ENCODE peak calls at places on chromosomes 13 and 19, in seven cellular contexts. X is AG09309, I is fibroblast of the aortic adventitia, N is breast epithelium, H is astrocyte of the spinal cord, O is fibroblast of mammary gland, G is tibial artery. P is an unnamed sample.

GRCh38 chr13:112055032-112055416 is 11.9 kb upstream of the SOX1 start:
- DNase-seq in X (no peak), I (no peak), N (no peak), H (no peak), O (no peak), G (no peak), P (no peak)

GRCh38 chr13:35630551-35631275 is 154.2 kb upstream of the MAB21L1 start:
- DNase-seq in X (peak), I (peak), N (no peak), H (peak), O (peak), G (no peak), P (no peak)

GRCh38 chr13:113275387-113275786 is 21.7 kb upstream of the LAMP1 start:
- DNase-seq in X (peak), I (peak), N (no peak), H (peak), O (peak), G (no peak), P (peak)

GRCh38 chr13:33634526-33635111 is 183.3 kb upstream of the RFC3 start:
- DNase-seq in X (no peak), I (peak), N (no peak), H (no peak), O (no peak), G (no peak), P (no peak)

GRCh38 chr19:58513694-58514563 is 2.1 kb upstream of the SLC27A5 start:
- DNase-seq in X (peak), I (peak), N (peak), H (peak), O (peak), G (peak), P (peak)

GRCh38 chr13:100100115-100100879 is 11.4 kb downstream of the PCCA start:
- DNase-seq in X (no peak), I (peak), N (peak), H (peak), O (peak), G (no peak), P (no peak)

GRCh38 chr13:23609414-23610186 is 39.4 kb downstream of the TNFRSF19 start:
- DNase-seq in X (no peak), I (peak), N (no peak), H (peak), O (peak), G (peak), P (no peak)

GRCh38 chr13:67299731-67300130 is 69.6 kb upstream of the PCDH9 start:
- DNase-seq in X (no peak), I (peak), N (no peak), H (peak), O (peak), G (no peak), P (no peak)

GRCh38 chr19:17468302-17469091 is 1.8 kb upstream of the SLC27A1 start:
- DNase-seq in X (no peak), I (peak), N (peak), H (no peak), O (no peak), G (peak), P (no peak)

GRCh38 chr19:29485293-29485692 is 40.5 kb upstream of the VSTM2B start:
- DNase-seq in X (no peak), I (no peak), N (no peak), H (no peak), O (no peak), G (no peak), P (no peak)

GRCh38 chr13:113205428-113205931 is 3.0 kb downstream of the PCID2 start:
- DNase-seq in X (no peak), I (peak), N (no peak), H (peak), O (peak), G (no peak), P (no peak)

GRCh38 chr19:3746371-3747056 is 15.0 kb downstream of the APBA3 start:
- DNase-seq in X (no peak), I (no peak), N (no peak), H (no peak), O (no peak), G (no peak), P (no peak)

GRCh38 chr13:40974460-40975407 is 44.4 kb downstream of the ELF1 start:
- DNase-seq in X (peak), I (peak), N (no peak), H (peak), O (peak), G (no peak), P (peak)

GRCh38 chr13:23467048-23467931 is 33.8 kb upstream of the SACS start:
- DNase-seq in X (no peak), I (no peak), N (no peak), H (no peak), O (peak), G (no peak), P (no peak)

GRCh38 chr13:105213512-105213911 is 1322.0 kb downstream of the EFNB2 start:
- DNase-seq in X (no peak), I (no peak), N (no peak), H (no peak), O (no peak), G (no peak), P (peak)

GRCh38 chr19:2548966-2549365 is 73.0 kb downstream of the GADD45B start:
- DNase-seq in X (no peak), I (no peak), N (no peak), H (no peak), O (no peak), G (no peak), P (no peak)

GRCh38 chr19:27793128-27793643 is 1419.8 kb downstream of the UQCRFS1 start:
- DNase-seq in X (peak), I (peak), N (peak), H (peak), O (peak), G (peak), P (peak)

GRCh38 chr19:39315933-39316332 is 4.7 kb downstream of the LRFN1 start:
- DNase-seq in X (no peak), I (no peak), N (no peak), H (no peak), O (no peak), G (no peak), P (no peak)

GRCh38 chr13:45511310-45512147 is 46.8 kb downstream of the COG3 start:
- DNase-seq in X (no peak), I (peak), N (no peak), H (peak), O (peak), G (no peak), P (peak)

GRCh38 chr13:42656136-42656535 is 82.2 kb downstream of the TNFSF11 start:
- DNase-seq in X (no peak), I (no peak), N (no peak), H (no peak), O (no peak), G (no peak), P (no peak)

GRCh38 chr13:26605845-26606244 is 48.4 kb downstream of the WASF3 start:
- DNase-seq in X (no peak), I (no peak), N (no peak), H (no peak), O (no peak), G (no peak), P (no peak)

GRCh38 chr19:51702103-51702753 is 9.1 kb downstream of the SPACA6 start:
- DNase-seq in X (no peak), I (peak), N (peak), H (peak), O (peak), G (peak), P (peak)

GRCh38 chr13:112143046-112143752 is 76.2 kb downstream of the SOX1 start:
- DNase-seq in X (no peak), I (no peak), N (no peak), H (no peak), O (no peak), G (no peak), P (no peak)

GRCh38 chr13:94400874-94401273 is 78.6 kb downstream of the DCT start:
- DNase-seq in X (no peak), I (no peak), N (no peak), H (no peak), O (no peak), G (no peak), P (no peak)

GRCh38 chr19:55638864-55639359 is 1.9 kb upstream of the ZNF580 start:
- DNase-seq in X (no peak), I (no peak), N (no peak), H (no peak), O (peak), G (no peak), P (peak)

GRCh38 chr19:40585677-40586422 is 9.2 kb downstream of the SHKBP1 start:
- DNase-seq in X (no peak), I (peak), N (no peak), H (peak), O (peak), G (no peak), P (no peak)

GRCh38 chr13:34756136-34756535 is 185.9 kb upstream of the NBEA start:
- DNase-seq in X (no peak), I (no peak), N (no peak), H (no peak), O (no peak), G (no peak), P (no peak)

GRCh38 chr13:65889368-65889767 is 1340.8 kb downstream of the PCDH9 start:
- DNase-seq in X (no peak), I (no peak), N (no peak), H (peak), O (peak), G (no peak), P (no peak)

GRCh38 chr13:58960909-58961308 is 1202.8 kb downstream of the DIAPH3 start:
- DNase-seq in X (no peak), I (peak), N (no peak), H (peak), O (peak), G (no peak), P (no peak)

GRCh38 chr19:40280608-40281221 is 4.4 kb downstream of the AKT2 start:
- DNase-seq in X (no peak), I (no peak), N (peak), H (no peak), O (no peak), G (no peak), P (no peak)

GRCh38 chr13:64272681-64273080 is 2857.0 kb upstream of the PCDH20 start:
- DNase-seq in X (no peak), I (peak), N (no peak), H (peak), O (no peak), G (no peak), P (no peak)

GRCh38 chr19:676007-676342 is 217 bp upstream of the FSTL3 start:
- DNase-seq in X (no peak), I (no peak), N (no peak), H (no peak), O (no peak), G (no peak), P (no peak)

GRCh38 chr13:72166102-72166660 is 299.2 kb upstream of the DACH1 start:
- DNase-seq in X (no peak), I (no peak), N (no peak), H (peak), O (no peak), G (no peak), P (no peak)

GRCh38 chr19:23262892-23263291 is 12.7 kb upstream of the ZNF724 start:
- DNase-seq in X (no peak), I (no peak), N (no peak), H (no peak), O (no peak), G (no peak), P (no peak)

GRCh38 chr13:113612626-113613025 is 28.1 kb downstream of the TFDP1 start:
- DNase-seq in X (no peak), I (no peak), N (no peak), H (no peak), O (no peak), G (no peak), P (no peak)

GRCh38 chr13:37960427-37960826 is 90.9 kb upstream of the TRPC4 start:
- DNase-seq in X (no peak), I (no peak), N (no peak), H (peak), O (no peak), G (no peak), P (no peak)
- TF ChIP-seq CTCF in X (peak), I (peak), N (no peak), H (peak), O (peak), G (no peak), P (no peak)

GRCh38 chr13:70723732-70724131 is 615.5 kb upstream of the KLHL1 start:
- DNase-seq in X (no peak), I (no peak), N (no peak), H (peak), O (no peak), G (no peak), P (no peak)
- TF ChIP-seq CTCF in X (no peak), I (no peak), N (no peak), H (peak), O (no peak), G (no peak), P (no peak)

GRCh38 chr13:102724923-102725322 is 30.1 kb upstream of the METTL21C start:
- DNase-seq in X (peak), I (peak), N (no peak), H (peak), O (peak), G (no peak), P (no peak)
- TF ChIP-seq CTCF in X (peak), I (peak), N (peak), H (peak), O (peak), G (peak), P (no peak)

DNA sequence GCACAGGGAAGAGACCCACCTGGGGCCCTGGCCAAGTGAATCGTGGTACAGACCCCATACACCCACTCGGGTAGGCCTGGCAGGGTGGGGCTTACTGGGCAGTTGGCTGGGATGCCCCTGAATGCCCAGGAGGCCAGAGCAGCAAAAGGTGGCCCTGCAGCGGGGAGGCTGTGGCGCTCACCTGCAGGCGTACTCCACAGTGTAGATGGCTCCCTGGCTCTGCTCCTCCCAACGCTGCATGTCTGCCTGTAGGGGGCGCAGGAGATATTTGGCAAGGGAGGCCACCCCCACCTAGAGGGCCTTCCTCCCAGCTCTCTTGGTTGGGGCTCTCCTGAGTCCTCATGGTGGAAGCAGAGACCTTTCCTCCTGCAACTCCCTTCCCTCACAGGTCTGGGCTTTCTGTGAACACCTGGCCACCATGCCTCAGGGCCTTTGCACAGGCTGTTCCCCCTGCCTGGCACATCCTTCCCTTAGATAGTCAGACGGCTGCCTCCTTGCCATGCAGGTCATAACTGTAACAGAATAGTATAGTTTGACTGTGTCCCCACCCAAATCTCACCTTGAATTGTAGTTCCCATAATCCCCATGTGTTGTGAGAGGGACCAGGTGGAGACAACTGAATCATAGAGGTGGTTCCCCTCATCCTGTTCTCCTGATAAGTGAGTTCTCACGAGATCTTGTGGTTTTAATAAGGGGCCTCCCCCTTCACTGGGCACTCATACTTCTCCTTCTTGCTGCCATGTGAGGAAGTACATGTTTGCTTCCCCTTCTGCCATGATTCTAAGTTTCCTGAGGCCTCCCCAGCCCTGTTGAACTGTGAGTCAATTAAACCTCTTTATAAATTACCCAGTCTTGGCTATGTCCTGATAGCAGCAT is 5.9 kb downstream of the BORCS8 start:
- DNase-seq in X (no peak), I (peak), N (no peak), H (no peak), O (peak), G (no peak), P (peak)
- TF ChIP-seq CTCF in X (peak), I (peak), N (peak), H (peak), O (peak), G (peak), P (peak)

GRCh38 chr19:11887618-11888531 is at the start of gene ZNF69:
- DNase-seq in X (no peak), I (peak), N (peak), H (peak), O (peak), G (peak), P (peak)
- TF ChIP-seq CTCF in X (peak), I (peak), N (no peak), H (peak), O (no peak), G (peak), P (peak)

DNA sequence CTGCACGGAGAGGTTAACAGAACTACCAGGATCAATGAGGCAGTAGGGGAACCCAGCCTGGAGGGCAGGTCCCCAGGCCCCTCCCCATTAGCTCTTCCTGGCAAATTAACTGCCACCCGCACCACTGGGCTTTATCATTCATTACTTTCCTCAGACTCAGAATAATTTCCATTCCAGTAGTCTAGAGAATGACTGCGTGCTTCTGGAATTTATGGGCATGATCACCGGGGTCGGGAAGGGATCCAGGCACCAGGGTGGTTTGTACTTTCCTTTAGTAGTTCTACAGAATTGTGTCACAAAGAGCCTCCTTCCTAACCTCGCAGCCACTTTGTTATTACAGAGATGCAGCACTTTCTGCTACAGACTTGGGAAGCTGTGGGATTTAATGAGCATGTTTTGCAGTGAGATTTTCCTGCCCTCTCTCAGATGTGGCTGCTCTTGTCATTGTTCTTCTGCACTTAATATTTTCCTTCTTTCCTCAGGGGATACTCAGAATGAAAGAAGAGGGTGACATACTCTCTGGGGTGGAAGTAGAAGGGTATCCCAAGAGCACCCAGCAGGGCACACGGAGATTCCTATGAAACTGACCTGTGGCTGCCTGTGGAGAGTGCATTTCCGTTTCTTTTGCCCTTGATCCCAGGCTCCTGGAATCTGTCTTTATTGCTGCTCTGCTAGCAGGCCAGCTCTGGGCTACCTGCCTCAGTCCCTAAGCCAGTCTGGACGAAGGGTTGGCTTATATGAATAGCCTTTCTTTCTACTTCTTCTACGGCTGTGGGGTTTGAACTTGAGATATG is 285.0 kb upstream of the SLC10A2 start:
- DNase-seq in X (no peak), I (peak), N (no peak), H (peak), O (peak), G (no peak), P (no peak)
- TF ChIP-seq CTCF in X (no peak), I (no peak), N (no peak), H (no peak), O (no peak), G (no peak), P (no peak)

GRCh38 chr19:46722004-46722380 is 5.1 kb upstream of the PRKD2 start:
- DNase-seq in X (no peak), I (no peak), N (no peak), H (no peak), O (no peak), G (no peak), P (no peak)
- TF ChIP-seq CTCF in X (no peak), I (no peak), N (no peak), H (no peak), O (no peak), G (no peak), P (no peak)